ENCODE peak calls at places on chromosomes 11 and 22, in five cellular contexts. D is stimulated activated CD4-positive, alpha-beta T cell treated with anti-CD3 and anti-CD28 coated beads, Interleukin-4, amount 100 ng/mL, for 48 hours; H is aorta; L is GM04504; J is astrocyte of the spinal cord. X is an unnamed sample.

GRCh38 chr22:19490628-19491230 is 11.0 kb downstream of the CDC45 start:
- DNase-seq in H (no peak), J (no peak), D (no peak), L (no peak), X (no peak)

GRCh38 chr22:49933236-49933921 is 14.9 kb downstream of the CRELD2 start:
- DNase-seq in L (no peak), D (no peak), H (no peak), J (no peak), X (no peak)

GRCh38 chr22:48492371-48493320 is 1335.0 kb downstream of the BRD1 start:
- DNase-seq in J (peak), L (peak), D (peak), H (peak), X (peak)

GRCh38 chr11:15673408-15673811 is 558.7 kb downstream of the INSC start:
- DNase-seq in J (no peak), H (no peak), L (no peak), D (no peak), X (no peak)

GRCh38 chr11:102757823-102758549 is 22.4 kb downstream of the MMP10 start:
- DNase-seq in D (no peak), H (no peak), J (peak), L (no peak), X (no peak)

GRCh38 chr11:13955971-13956421 is 6.5 kb upstream of the SPON1 start:
- DNase-seq in J (peak), L (no peak), H (peak), D (no peak), X (no peak)

GRCh38 chr11:23233075-23233474 is 372.8 kb upstream of the CCDC179 start:
- DNase-seq in H (no peak), D (no peak), J (peak), L (peak), X (no peak)

GRCh38 chr11:105148241-105148640 is 8.7 kb upstream of the CARD18 start:
- DNase-seq in D (no peak), J (no peak), L (peak), H (no peak), X (no peak)

GRCh38 chr11:88307749-88308425 is 29.6 kb downstream of the CTSC start:
- DNase-seq in D (no peak), J (no peak), L (no peak), H (no peak), X (no peak)

GRCh38 chr11:85627332-85627997 is at the start of gene DLG2:
- DNase-seq in L (no peak), D (no peak), H (no peak), J (peak), X (no peak)

GRCh38 chr11:8283510-8284272 is 20.0 kb upstream of the LMO1 start:
- DNase-seq in H (no peak), D (no peak), L (no peak), J (no peak), X (no peak)

GRCh38 chr11:74465291-74465708 is 2.0 kb downstream of the KCNE3 start:
- DNase-seq in D (no peak), H (no peak), L (no peak), J (no peak), X (no peak)

GRCh38 chr11:62512961-62513360 is 33.6 kb downstream of the AHNAK start:
- DNase-seq in H (no peak), J (no peak), L (no peak), D (no peak), X (no peak)

GRCh38 chr11:46693597-46694012 is 6.8 kb downstream of the ARHGAP1 start:
- DNase-seq in H (peak), J (peak), L (peak), D (no peak), X (no peak)

GRCh38 chr11:72758690-72759389 is 6.6 kb upstream of the ARAP1 start:
- DNase-seq in L (no peak), H (no peak), J (peak), D (no peak), X (no peak)

GRCh38 chr22:38202437-38203089 is 769 bp downstream of the MAFF start:
- DNase-seq in H (peak), L (peak), D (peak), J (peak), X (no peak)

GRCh38 chr11:1631066-1631568 is 1.5 kb downstream of the KRTAP5-5 start:
- DNase-seq in L (no peak), D (no peak), H (no peak), J (no peak), X (no peak)

GRCh38 chr11:3803726-3804510 is 4.4 kb upstream of the PGAP2 start:
- DNase-seq in D (no peak), L (no peak), H (peak), J (no peak), X (no peak)

GRCh38 chr22:20725987-20726558 is 47.8 kb upstream of the SERPIND1 start:
- DNase-seq in D (no peak), L (no peak), H (no peak), J (no peak), X (no peak)

GRCh38 chr11:112619106-112619505 is 342.1 kb upstream of the NCAM1 start:
- DNase-seq in J (no peak), H (no peak), D (no peak), L (no peak), X (no peak)

GRCh38 chr22:39628563-39629080 is 58.1 kb downstream of the CACNA1I start:
- DNase-seq in J (no peak), L (no peak), D (no peak), H (no peak), X (no peak)

GRCh38 chr11:1714908-1715885 is 18.2 kb downstream of the KRTAP5-6 start:
- DNase-seq in D (no peak), L (no peak), H (no peak), J (no peak), X (no peak)

GRCh38 chr11:126115820-126116319 is 53.2 kb upstream of the CDON start:
- DNase-seq in J (peak), L (no peak), D (no peak), H (peak), X (no peak)

GRCh38 chr11:597166-597725 is 18.5 kb downstream of the IRF7 start:
- DNase-seq in J (no peak), H (no peak), L (no peak), D (no peak), X (no peak)

GRCh38 chr11:95720219-95720618 is 69.4 kb downstream of the FAM76B start:
- DNase-seq in D (no peak), L (no peak), J (no peak), H (no peak), X (no peak)

GRCh38 chr22:43827926-43828710 is 16.0 kb upstream of the EFCAB6 start:
- DNase-seq in D (no peak), L (no peak), H (no peak), J (no peak), X (no peak)

GRCh38 chr11:123268118-123268517 is 73.1 kb upstream of the CLMP start:
- DNase-seq in D (no peak), H (no peak), J (no peak), L (no peak), X (no peak)

GRCh38 chr11:66495401-66495844 is 15.0 kb upstream of the BBS1 start:
- DNase-seq in D (no peak), J (no peak), L (no peak), H (peak), X (no peak)

GRCh38 chr11:65416341-65417185 is 6.0 kb upstream of the NEAT1 start:
- DNase-seq in J (peak), H (peak), L (peak), D (peak), X (peak)

GRCh38 chr11:2868604-2869526 is 16.7 kb downstream of the CDKN1C start:
- DNase-seq in D (no peak), L (no peak), H (no peak), J (no peak), X (no peak)

GRCh38 chr22:48051796-48052620 is 1289.6 kb downstream of the TBC1D22A start:
- DNase-seq in J (no peak), H (no peak), D (no peak), L (no peak), X (no peak)

GRCh38 chr22:43346521-43346929 is 3.4 kb upstream of the SCUBE1 start:
- DNase-seq in L (peak), J (no peak), H (peak), D (peak), X (peak)

X was measured in GM18507.